ENCODE peak calls at places on chromosomes 4 and X, in seven cellular contexts. J is ascending aorta, F is neuronal stem cell, P is cardiac muscle cell, Y is dorsolateral prefrontal cortex, N is psoas muscle, W is Peyer's patch. R is an unnamed sample.
A peak's percentile ranks its signal among the peaks of the same experiment; 100 is the strongest.

GRCh38 chr4:682490-683172 is 6.3 kb downstream of the SLC49A3 start:
- DNase-seq in J (no peak), W (no peak), N (no peak), Y (no peak), P (no peak), F (no peak), R (peak; percentile 77)

GRCh38 chr4:123790681-123791080 is 394.1 kb downstream of the SPRY1 start:
- DNase-seq in Y (no peak), J (no peak), N (no peak), P (no peak), W (no peak), F (no peak), R (no peak)

GRCh38 chrX:110568396-110568795 is 209.7 kb downstream of the RTL9 start:
- DNase-seq in F (no peak), Y (no peak), W (no peak), J (no peak), P (no peak), N (no peak), R (no peak)

GRCh38 chr4:158302076-158302866 is 92.0 kb downstream of the TMEM144 start:
- DNase-seq in Y (no peak), F (no peak), N (no peak), W (no peak), P (peak; percentile 80), J (no peak), R (no peak)

GRCh38 chr4:8245879-8246833 is 23.4 kb upstream of the HTRA3 start:
- DNase-seq in Y (no peak), J (no peak), W (no peak), P (no peak), N (peak; percentile 36), F (no peak), R (peak; percentile 41)

GRCh38 chr4:127012549-127012948 is 620.2 kb upstream of the INTU start:
- DNase-seq in J (no peak), N (no peak), P (peak; percentile 15), W (no peak), F (no peak), Y (no peak), R (no peak)

GRCh38 chrX:111447298-111447697 is 35.3 kb upstream of the DCX start:
- DNase-seq in J (no peak), P (peak; percentile 4), F (peak; percentile 23), N (no peak), W (no peak), Y (no peak), R (no peak)

GRCh38 chrX:122133478-122133877 is 1050.6 kb upstream of the GRIA3 start:
- DNase-seq in P (no peak), J (no peak), Y (no peak), W (no peak), N (no peak), F (no peak), R (no peak)

GRCh38 chr4:83490876-83491450 is 6.1 kb upstream of the ABRAXAS1 start:
- DNase-seq in Y (no peak), N (no peak), J (no peak), W (no peak), P (peak; percentile 48), F (no peak), R (no peak)

GRCh38 chr4:81021995-81022394 is 8.5 kb upstream of the BMP3 start:
- DNase-seq in Y (no peak), J (no peak), W (no peak), N (no peak), P (no peak), F (no peak), R (no peak)

GRCh38 chr4:169229571-169230028 is 41.2 kb downstream of the SH3RF1 start:
- DNase-seq in W (no peak), F (no peak), J (peak; percentile 72), Y (no peak), N (no peak), P (peak; percentile 93), R (no peak)

GRCh38 chr4:123876640-123877039 is 480.0 kb downstream of the SPRY1 start:
- DNase-seq in W (no peak), F (no peak), J (no peak), N (no peak), P (no peak), Y (no peak), R (no peak)

GRCh38 chr4:176622251-176622968 is 170.3 kb downstream of the VEGFC start:
- DNase-seq in W (no peak), N (no peak), Y (no peak), P (peak; percentile 70), F (no peak), J (no peak), R (no peak)

GRCh38 chr4:40916218-40916555 is 166.4 kb downstream of the NSUN7 start:
- DNase-seq in P (peak; percentile 54), J (peak; percentile 88), N (no peak), Y (no peak), F (no peak), W (no peak), R (no peak)

GRCh38 chr4:176187610-176188009 is 7.8 kb downstream of the SPATA4 start:
- DNase-seq in J (no peak), N (no peak), F (no peak), W (no peak), Y (no peak), P (no peak), R (no peak)

GRCh38 chr4:98659741-98660507 is 1.5 kb upstream of the TSPAN5 start:
- DNase-seq in F (no peak), W (no peak), N (no peak), P (peak; percentile 41), Y (no peak), J (no peak), R (no peak)

GRCh38 chrX:155179343-155179997 is 36.8 kb upstream of the VBP1 start:
- DNase-seq in N (no peak), F (no peak), Y (no peak), W (no peak), J (no peak), P (peak; percentile 19), R (no peak)

DNA sequence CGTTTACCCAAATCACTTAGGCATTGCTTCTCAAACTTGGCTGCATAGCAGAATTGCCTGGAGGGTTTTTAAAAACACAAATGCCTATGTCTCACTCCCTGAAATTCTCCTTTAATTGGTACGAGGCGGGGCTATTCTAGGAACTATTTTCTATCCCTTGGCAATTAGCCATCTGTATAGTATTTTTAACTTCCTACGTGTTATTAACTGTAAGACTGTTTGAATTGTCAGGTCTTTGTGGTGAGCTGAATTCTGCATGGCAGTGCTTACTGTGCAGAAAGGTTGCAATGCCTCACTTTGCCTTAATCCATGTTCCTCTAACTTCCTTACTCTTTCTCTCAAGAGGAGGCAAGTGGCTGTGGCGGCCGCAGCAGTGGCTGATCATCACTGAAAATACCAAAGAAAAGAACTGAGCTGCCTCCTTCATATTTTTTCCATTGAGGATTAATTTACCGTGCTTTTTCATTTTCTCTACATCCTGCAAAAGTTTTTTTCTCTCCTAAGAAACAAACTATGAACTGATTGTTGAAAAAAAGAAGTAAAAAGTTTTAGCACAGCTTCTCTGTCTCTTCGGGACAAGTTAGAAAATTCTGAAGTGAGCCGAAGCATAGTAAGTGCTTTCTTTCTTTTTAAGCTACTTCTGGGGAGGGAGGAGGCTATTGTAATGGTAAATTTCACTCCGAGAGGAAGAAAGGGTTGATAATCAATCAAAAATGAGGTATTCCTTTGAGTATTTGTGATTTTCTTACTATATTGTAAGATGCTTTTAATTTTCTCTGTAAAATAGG is at the start of gene SHROOM3:
- DNase-seq in N (no peak), P (peak; percentile 47), F (peak; percentile 39), W (no peak), Y (no peak), J (no peak), R (no peak)
- H3K4me3 ChIP-seq in N (peak within 1 kb of the TSS; percentile 40), P (no peak within 1 kb of the TSS), F (peak within 1 kb of the TSS; percentile 80), W (peak within 1 kb of the TSS; percentile 15), Y (peak within 1 kb of the TSS; percentile 22), J (peak within 1 kb of the TSS; percentile 57), R (no peak within 1 kb of the TSS)

GRCh38 chrX:67781132-67781531 is 237.3 kb downstream of the AR start:
- DNase-seq in N (peak; percentile 52), P (no peak), J (peak; percentile 62), W (no peak), Y (no peak), F (no peak), R (no peak)
- H3K27ac ChIP-seq in N (peak overlapping the region; percentile 77), P (peak overlapping the region; percentile 79), J (peak overlapping the region; percentile 53), W (no peak overlapping the region), Y (peak overlapping the region; percentile 27), F (no peak overlapping the region), R (peak overlapping the region; percentile 47)

DNA sequence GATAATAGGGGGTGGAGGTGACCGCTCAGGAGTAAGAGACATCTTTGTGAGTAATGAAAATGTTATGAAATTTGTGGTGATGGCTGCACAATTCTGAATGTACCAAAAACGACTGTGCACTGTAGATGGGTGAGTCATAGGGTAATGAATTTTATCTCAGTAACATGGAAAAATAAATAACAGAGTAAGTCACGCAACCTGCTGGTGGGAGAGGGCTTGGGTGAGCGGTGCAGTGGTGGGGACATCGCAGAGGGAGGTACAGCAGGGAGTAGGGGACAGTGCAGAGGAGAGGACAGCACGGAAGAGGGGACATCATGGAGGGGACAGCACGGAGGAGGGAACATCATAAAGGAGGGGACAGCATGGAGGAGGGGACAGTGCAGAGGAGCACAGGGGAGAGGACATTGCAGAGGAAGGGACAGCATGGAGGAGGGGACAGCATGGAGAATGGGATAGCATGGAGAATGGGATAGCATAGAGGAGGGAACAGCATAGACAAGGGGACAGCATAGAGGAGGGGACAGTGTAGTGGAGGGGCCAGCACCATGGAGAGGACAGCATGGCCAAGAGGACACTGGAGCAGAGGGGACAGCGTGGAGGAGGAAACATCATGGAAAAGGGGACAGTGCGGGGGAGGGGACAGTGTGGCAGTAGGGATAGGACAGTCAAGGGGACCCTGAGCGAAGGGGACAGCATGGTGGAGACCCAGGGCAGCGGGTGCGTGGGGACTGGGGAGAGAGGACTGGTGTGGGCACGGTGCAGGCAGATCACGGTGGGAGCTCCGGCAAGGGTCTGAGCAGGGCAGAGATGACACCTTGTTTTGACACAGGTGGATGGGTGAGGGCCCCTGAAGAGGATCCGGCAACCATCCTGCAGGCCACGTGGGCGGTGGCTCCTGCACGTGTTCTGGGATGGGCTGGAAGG is 68.5 kb upstream of the MXD4 start:
- DNase-seq in N (no peak), W (no peak), J (no peak), P (peak; percentile 88), Y (peak; percentile 36), F (no peak), R (peak; percentile 53)
- H3K4me3 ChIP-seq in N (no peak overlapping the region), W (no peak overlapping the region), J (no peak overlapping the region), P (no peak overlapping the region), Y (no peak overlapping the region), F (no peak overlapping the region), R (no peak overlapping the region)

DNA sequence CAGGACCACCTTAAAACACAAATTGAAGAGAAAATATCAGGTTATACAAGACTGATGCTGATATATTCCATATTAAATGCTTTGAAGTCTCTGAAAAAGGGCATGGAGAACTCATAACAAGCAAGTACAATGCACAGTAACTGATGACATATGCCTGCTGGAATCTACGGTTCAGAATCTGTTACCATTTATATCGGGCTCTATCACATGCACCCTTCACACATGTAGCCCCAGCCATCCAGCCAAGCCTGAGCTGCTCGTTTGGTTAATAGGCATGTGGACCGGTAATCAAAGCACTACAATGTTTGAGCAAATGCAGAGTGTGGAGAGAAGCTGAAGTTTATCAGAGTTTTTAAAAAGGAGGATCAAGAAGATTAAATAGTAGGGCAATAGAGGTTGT is 11.8 kb downstream of the COMMD8 start:
- DNase-seq in N (no peak), P (no peak), J (no peak), Y (no peak), F (no peak), W (no peak), R (no peak)
- H3K27ac ChIP-seq in N (no peak overlapping the region), P (no peak overlapping the region), J (no peak overlapping the region), Y (no peak overlapping the region), F (no peak overlapping the region), W (no peak overlapping the region), R (no peak overlapping the region)

GRCh38 chrX:39406799-39407198 is 605.5 kb downstream of the MID1IP1 start:
- DNase-seq in Y (no peak), N (no peak), F (no peak), W (no peak), P (no peak), J (no peak), R (no peak)
- H3K4me3 ChIP-seq in Y (no peak overlapping the region), N (no peak overlapping the region), F (no peak overlapping the region), W (no peak overlapping the region), P (no peak overlapping the region), J (no peak overlapping the region), R (no peak overlapping the region)